ENCODE peak calls at places on chromosome 10, in seven cellular contexts. G, J, S, B, A, E and C are unnamed samples.

GRCh38 chr10:106424076-106424475 is 740.4 kb downstream of the SORCS1 start:
- DNase-seq in B (no peak), A (no peak), G (peak), S (no peak), E (no peak), J (peak), C (peak)

GRCh38 chr10:33179056-33179455 is 155.4 kb downstream of the NRP1 start:
- DNase-seq in S (no peak), J (no peak), G (no peak), B (no peak), E (no peak), A (no peak), C (peak)

GRCh38 chr10:32332299-32332750 is 14.6 kb downstream of the EPC1 start:
- DNase-seq in S (no peak), E (no peak), A (no peak), J (peak), G (peak), B (no peak), C (peak)

GRCh38 chr10:75987610-75988009 is 556.2 kb downstream of the LRMDA start:
- DNase-seq in E (no peak), G (peak), J (no peak), S (no peak), A (peak), B (no peak), C (no peak)

GRCh38 chr10:43040482-43041256 is 36.2 kb upstream of the RET start:
- DNase-seq in J (no peak), G (no peak), S (no peak), B (no peak), A (no peak), E (no peak), C (no peak)

GRCh38 chr10:8242295-8242872 is 187.9 kb downstream of the GATA3 start:
- DNase-seq in S (no peak), E (no peak), J (no peak), B (no peak), A (peak), G (no peak), C (no peak)

GRCh38 chr10:84783386-84783785 is 455.0 kb downstream of the CCSER2 start:
- DNase-seq in E (no peak), A (peak), J (peak), B (peak), S (peak), G (peak), C (no peak)

GRCh38 chr10:113045155-113046055 is 95.4 kb downstream of the TCF7L2 start:
- DNase-seq in B (no peak), S (no peak), E (no peak), A (no peak), G (peak), J (no peak), C (peak)

GRCh38 chr10:113681533-113682470 is 2.1 kb downstream of the CASP7 start:
- DNase-seq in J (no peak), E (no peak), S (no peak), G (no peak), B (no peak), A (no peak), C (no peak)

GRCh38 chr10:14723052-14723689 is 51.5 kb downstream of the FAM107B start:
- DNase-seq in B (no peak), G (no peak), A (no peak), J (no peak), E (no peak), S (no peak), C (no peak)

GRCh38 chr10:72653383-72654096 is 27.7 kb upstream of the MICU1 start:
- DNase-seq in S (no peak), B (no peak), A (no peak), G (no peak), J (no peak), E (no peak), C (no peak)

GRCh38 chr10:60731134-60731883 is 47.0 kb upstream of the CDK1 start:
- DNase-seq in S (no peak), E (no peak), B (no peak), G (peak), A (no peak), J (no peak), C (no peak)

GRCh38 chr10:18238875-18239485 is 98.8 kb downstream of the CACNB2 start:
- DNase-seq in J (peak), E (no peak), B (no peak), S (no peak), G (peak), A (peak), C (peak)

GRCh38 chr10:95445223-95445836 is 115.8 kb downstream of the SORBS1 start:
- DNase-seq in B (no peak), J (peak), E (no peak), A (no peak), G (peak), S (no peak), C (peak)

GRCh38 chr10:91206427-91206826 is 14.0 kb upstream of the PCGF5 start:
- DNase-seq in B (no peak), S (no peak), A (peak), J (no peak), E (no peak), G (no peak), C (no peak)

GRCh38 chr10:94413374-94413773 is 11.0 kb downstream of the TBC1D12 start:
- DNase-seq in E (no peak), J (no peak), B (no peak), A (no peak), G (no peak), S (no peak), C (no peak)

GRCh38 chr10:9188022-9188810 is 1133.7 kb downstream of the GATA3 start:
- DNase-seq in S (no peak), G (no peak), E (no peak), A (no peak), J (peak), B (no peak), C (peak)

GRCh38 chr10:52213511-52213831 is 100.6 kb upstream of the DKK1 start:
- DNase-seq in B (peak), S (peak), E (peak), J (no peak), A (peak), G (peak), C (peak)

GRCh38 chr10:43683451-43684197 is 34.9 kb upstream of the ZNF32 start:
- DNase-seq in E (no peak), S (no peak), J (peak), G (peak), B (peak), A (peak), C (peak)

GRCh38 chr10:96125142-96125515 is 5.0 kb upstream of the ZNF518A start:
- DNase-seq in B (no peak), G (peak), J (no peak), S (no peak), A (no peak), E (no peak), C (peak)

DNA sequence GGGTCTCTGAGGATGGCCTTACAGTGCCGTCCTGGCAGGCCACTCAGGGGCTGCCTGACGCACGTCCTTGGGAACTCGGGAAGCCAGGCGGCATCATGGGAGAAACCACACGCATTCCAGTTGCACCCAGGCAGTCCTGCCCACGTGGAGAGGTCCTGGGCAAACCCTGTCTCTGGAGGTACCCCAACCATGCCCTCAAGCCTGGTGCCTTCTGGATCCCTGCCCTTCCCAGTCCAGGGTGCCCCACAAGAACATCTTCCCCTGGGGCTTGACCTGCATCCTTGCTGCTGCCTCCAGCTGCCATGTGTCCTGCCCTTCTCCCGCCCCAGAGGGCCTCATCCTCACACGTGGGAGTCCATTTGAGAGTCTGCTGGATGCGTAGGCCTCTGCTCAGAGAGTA is 200.3 kb upstream of the PPP2R2D start:
- DNase-seq in S (no peak), G (no peak), A (no peak), J (no peak), B (no peak), E (no peak), C (no peak)
- H3K4ac ChIP-seq in S (no peak), G (no peak), A (no peak), J (no peak), B (no peak), E (no peak), C (no peak)

GRCh38 chr10:68871731-68872342 is 29.3 kb upstream of the DDX50 start:
- DNase-seq in S (peak), J (no peak), G (peak), E (no peak), B (no peak), A (peak), C (peak)
- H3K4ac ChIP-seq in S (no peak), J (no peak), G (no peak), E (no peak), B (no peak), A (no peak), C (no peak)

GRCh38 chr10:103478671-103479070 is 369 bp downstream of the CALHM3 start:
- DNase-seq in G (no peak), S (no peak), E (no peak), J (no peak), A (no peak), B (no peak), C (no peak)

GRCh38 chr10:103476046-103476768 is 2.8 kb downstream of the CALHM3 start:
- DNase-seq in G (no peak), B (peak), J (no peak), A (peak), S (no peak), E (peak), C (no peak)

GRCh38 chr10:103479135-103479534 is at the start of gene CALHM3:
- DNase-seq in A (peak), J (peak), G (no peak), S (no peak), B (no peak), E (no peak), C (no peak)

GRCh38 chr10:103481974-103482531 is 3.0 kb upstream of the CALHM3 start:
- DNase-seq in G (peak), S (no peak), B (no peak), E (no peak), A (peak), J (peak), C (peak)

GRCh38 chr10:103480521-103480920 is 1.5 kb upstream of the CALHM3 start:
- DNase-seq in E (no peak), A (no peak), G (no peak), J (no peak), B (no peak), S (no peak), C (peak)
- H3K4ac ChIP-seq in E (no peak), A (no peak), G (no peak), J (no peak), B (no peak), S (no peak), C (no peak)

GRCh38 chr10:31134303-31134928 is 102.8 kb upstream of the ZNF438 start:
- DNase-seq in J (no peak), B (no peak), G (peak), S (no peak), A (peak), E (no peak), C (peak)

GRCh38 chr10:31133628-31134302 is 102.1 kb upstream of the ZNF438 start:
- DNase-seq in G (peak), B (peak), S (peak), J (peak), A (peak), E (no peak), C (peak)

GRCh38 chr10:31136951-31137885 is 105.6 kb upstream of the ZNF438 start:
- DNase-seq in G (peak), E (no peak), S (no peak), J (no peak), B (no peak), A (no peak), C (peak)

GRCh38 chr10:31138026-31138553 is 106.4 kb upstream of the ZNF438 start:
- DNase-seq in A (no peak), E (no peak), G (no peak), S (no peak), J (no peak), B (no peak), C (no peak)

DNA sequence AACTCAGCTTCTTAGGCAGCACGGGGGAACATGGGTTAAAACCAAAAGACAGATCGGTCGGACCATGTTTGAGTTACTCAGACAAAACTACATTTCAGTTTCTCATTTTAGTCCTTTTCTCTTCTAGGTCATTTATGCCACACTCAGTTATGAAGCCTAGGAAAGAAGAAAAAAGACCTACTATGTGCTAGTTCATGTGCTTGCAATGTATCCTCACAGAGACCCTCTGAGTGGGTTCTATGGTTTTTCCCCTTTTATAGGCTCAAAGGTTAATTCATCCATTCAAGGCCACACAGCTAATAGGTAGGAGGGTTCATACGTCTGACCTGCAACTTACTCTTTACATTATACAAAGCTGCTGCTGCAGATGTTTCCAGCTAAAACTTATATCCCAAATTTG is 104.7 kb upstream of the ZNF438 start:
- DNase-seq in A (no peak), E (no peak), B (no peak), S (no peak), G (no peak), J (no peak), C (no peak)
- H3K4ac ChIP-seq in A (no peak), E (no peak), B (no peak), S (no peak), G (peak), J (no peak), C (peak)

GRCh38 chr10:3659518-3659917 is 125.5 kb downstream of the KLF6 start:
- DNase-seq in G (no peak), E (no peak), S (no peak), B (no peak), A (peak), J (peak), C (no peak)
- H3K4ac ChIP-seq in G (no peak), E (no peak), S (no peak), B (no peak), A (no peak), J (no peak), C (no peak)

GRCh38 chr10:78302739-78302988 is 269.0 kb downstream of the RPS24 start:
- DNase-seq in E (no peak), B (no peak), J (no peak), S (no peak), A (no peak), G (no peak), C (no peak)

GRCh38 chr10:78305311-78305710 is 271.6 kb downstream of the RPS24 start:
- DNase-seq in J (no peak), E (no peak), A (no peak), S (no peak), B (peak), G (no peak), C (no peak)

GRCh38 chr10:78306358-78306757 is 272.7 kb downstream of the RPS24 start:
- DNase-seq in A (no peak), B (no peak), S (no peak), G (no peak), J (no peak), E (no peak), C (no peak)

GRCh38 chr10:78302989-78303854 is 269.6 kb downstream of the RPS24 start:
- DNase-seq in E (peak), J (peak), S (peak), B (peak), G (peak), A (peak), C (peak)

GRCh38 chr10:78304091-78305045 is 270.7 kb downstream of the RPS24 start:
- DNase-seq in A (no peak), E (no peak), J (no peak), B (peak), S (no peak), G (no peak), C (no peak)
- H3K4ac ChIP-seq in A (no peak), E (no peak), J (peak), B (no peak), S (no peak), G (no peak), C (no peak)

GRCh38 chr10:34732926-34733325 is 82.2 kb downstream of the PARD3 start:
- DNase-seq in G (peak), B (no peak), A (peak), S (no peak), E (no peak), J (no peak), C (peak)
- H3K4ac ChIP-seq in G (peak), B (no peak), A (no peak), S (no peak), E (no peak), J (no peak), C (peak)

GRCh38 chr10:1708746-1709145 is 28.6 kb downstream of the ADARB2 start:
- DNase-seq in A (no peak), J (no peak), S (no peak), B (no peak), G (no peak), E (no peak), C (no peak)

GRCh38 chr10:1706711-1707110 is 30.6 kb downstream of the ADARB2 start:
- DNase-seq in J (no peak), S (no peak), E (no peak), A (no peak), G (no peak), B (no peak), C (no peak)

DNA sequence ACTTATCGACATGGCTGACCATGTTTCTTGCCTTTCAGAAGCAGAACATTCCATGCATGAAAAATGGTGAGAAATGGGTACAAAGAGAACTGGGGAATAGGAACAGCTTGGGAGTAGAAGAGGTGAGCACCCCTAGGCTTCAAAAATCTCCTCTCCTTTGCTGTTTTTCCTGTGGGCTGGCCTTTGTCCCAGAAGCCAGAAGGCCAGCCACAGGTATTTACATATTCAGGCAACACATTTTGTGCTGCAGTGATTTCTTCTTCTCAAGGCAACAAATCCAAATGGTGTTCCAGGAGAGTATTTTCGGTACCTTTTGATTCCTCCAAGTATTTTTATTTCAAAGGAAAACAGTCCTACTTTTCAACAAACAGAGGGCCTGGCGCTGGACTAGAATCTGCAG is 31.1 kb downstream of the ADARB2 start:
- DNase-seq in E (no peak), G (no peak), A (no peak), B (no peak), S (no peak), J (no peak), C (no peak)
- H3K4ac ChIP-seq in E (no peak), G (no peak), A (no peak), B (no peak), S (no peak), J (no peak), C (no peak)